ENCODE peak calls at places on chromosomes 3 and 15, in five cellular contexts. C is central memory CD4-positive, alpha-beta T cell; J is CD8-positive, alpha-beta memory T cell; I is stimulated activated CD4-positive, alpha-beta T cell treated with anti-CD3 and anti-CD28 coated beads, Interleukin-15, amount 100 ng/mL, for 24 hours; T is fibroblast of lung. A is an unnamed sample.

GRCh38 chr15:89071471-89071870 is 16.8 kb upstream of the ABHD2 start:
- DNase-seq in I (no peak), C (no peak), T (no peak), J (no peak), A (no peak)

GRCh38 chr3:15099364-15100098 is 583 bp upstream of the RBSN start:
- DNase-seq in T (no peak), C (no peak), I (peak; percentile 17), J (no peak), A (no peak)

GRCh38 chr3:70108072-70108471 is 108.5 kb downstream of the SAMMSON start:
- DNase-seq in I (peak; percentile 32), J (no peak), T (peak; percentile 24), C (no peak), A (peak; percentile 7)

GRCh38 chr3:192864943-192865342 is 52.7 kb downstream of the MB21D2 start:
- DNase-seq in C (no peak), J (no peak), T (peak; percentile 55), I (no peak), A (no peak)

GRCh38 chr3:43503067-43503728 is 118.6 kb downstream of the ANO10 start:
- DNase-seq in C (peak; percentile 47), J (peak; percentile 53), I (no peak), T (peak; percentile 73), A (no peak)

GRCh38 chr3:106877632-106878031 is 499.6 kb upstream of the CCDC54 start:
- DNase-seq in T (no peak), I (no peak), J (no peak), C (no peak), A (no peak)

GRCh38 chr15:75531041-75531450 is 48.1 kb downstream of the PTPN9 start:
- DNase-seq in C (no peak), T (peak; percentile 54), I (no peak), J (no peak), A (no peak)

GRCh38 chr15:47872208-47872607 is 154.9 kb downstream of the SEMA6D start:
- DNase-seq in I (no peak), J (no peak), C (no peak), T (no peak), A (no peak)

GRCh38 chr15:50911641-50912040 is 3.2 kb downstream of the AP4E1 start:
- DNase-seq in J (no peak), T (no peak), I (no peak), C (no peak), A (no peak)

GRCh38 chr15:48449734-48450133 is 118.5 kb downstream of the DUT start:
- DNase-seq in T (no peak), C (no peak), I (no peak), J (no peak), A (no peak)

GRCh38 chr15:66433726-66434125 is 47.0 kb downstream of the MAP2K1 start:
- DNase-seq in J (no peak), C (no peak), T (no peak), I (peak; percentile 15), A (no peak)

GRCh38 chr15:61444585-61444984 is 215.5 kb upstream of the RORA start:
- DNase-seq in C (no peak), I (no peak), T (no peak), J (no peak), A (no peak)

GRCh38 chr3:192887701-192888100 is 30.0 kb downstream of the MB21D2 start:
- DNase-seq in C (no peak), I (no peak), T (no peak), J (no peak), A (no peak)

GRCh38 chr3:12175844-12176453 is 17.2 kb upstream of the TIMP4 start:
- DNase-seq in C (no peak), T (peak; percentile 71), J (peak; percentile 6), I (peak; percentile 53), A (no peak)

GRCh38 chr3:13346481-13347389 is 73.4 kb downstream of the NUP210 start:
- DNase-seq in T (no peak), J (peak; percentile 83), I (peak; percentile 76), C (peak; percentile 82), A (peak; percentile 85)

GRCh38 chr3:181484026-181484425 is 227.7 kb upstream of the SOX2 start:
- DNase-seq in C (no peak), I (no peak), T (no peak), J (no peak), A (no peak)

GRCh38 chr3:49020335-49021212 is 1.3 kb upstream of the NDUFAF3 start:
- DNase-seq in J (no peak), I (peak; percentile 57), C (no peak), T (no peak), A (peak; percentile 43)

GRCh38 chr3:73120710-73121109 is 59.3 kb downstream of the EBLN2 start:
- DNase-seq in C (no peak), T (no peak), J (no peak), I (no peak), A (no peak)

GRCh38 chr3:71447197-71447596 is 136.3 kb downstream of the FOXP1 start:
- DNase-seq in C (no peak), T (no peak), I (no peak), J (no peak), A (no peak)

GRCh38 chr15:56243117-56243773 is 434 bp downstream of the RFX7 start:
- DNase-seq in C (no peak), J (peak; percentile 19), I (peak; percentile 59), T (peak; percentile 47), A (peak; percentile 44)

GRCh38 chr3:48797626-48798025 is 50.0 kb downstream of the PRKAR2A start:
- DNase-seq in I (no peak), C (no peak), T (no peak), J (no peak), A (no peak)

GRCh38 chr3:72891053-72891855 is 3.4 kb downstream of the GXYLT2 start:
- DNase-seq in I (no peak), T (peak; percentile 97), J (no peak), C (no peak), A (no peak)

GRCh38 chr3:27483117-27484001 is 825 bp downstream of the SLC4A7 start:
- DNase-seq in I (peak; percentile 55), T (peak; percentile 84), J (peak; percentile 39), C (peak; percentile 32), A (peak; percentile 42)

GRCh38 chr3:133849346-133849745 is 43.7 kb downstream of the SRPRB start:
- DNase-seq in I (no peak), T (no peak), C (no peak), J (no peak), A (no peak)

GRCh38 chr3:53223025-53223424 is 32.8 kb downstream of the TKT start:
- DNase-seq in T (no peak), J (no peak), C (no peak), I (no peak), A (no peak)

GRCh38 chr3:46488735-46489361 is 8.9 kb upstream of the RTP3 start:
- DNase-seq in C (peak; percentile 83), J (peak; percentile 85), T (peak; percentile 87), I (peak; percentile 97), A (peak; percentile 95)

GRCh38 chr3:29183346-29184087 is 97.4 kb upstream of the RBMS3 start:
- DNase-seq in I (peak; percentile 50), C (no peak), J (no peak), T (peak; percentile 66), A (no peak)

GRCh38 chr3:193134895-193135294 is 106.1 kb upstream of the PLAAT1 start:
- DNase-seq in T (peak; percentile 8), I (no peak), C (no peak), J (no peak), A (no peak)

GRCh38 chr15:79290642-79291275 is 8.2 kb downstream of the ANKRD34C start:
- DNase-seq in T (no peak), J (no peak), C (no peak), I (no peak), A (no peak)

GRCh38 chr3:126212629-126213375 is 32.4 kb upstream of the ALDH1L1 start:
- DNase-seq in I (peak; percentile 10), T (peak; percentile 49), C (no peak), J (no peak), A (no peak)

GRCh38 chr15:39459538-39459937 is 121.3 kb upstream of the THBS1 start:
- DNase-seq in T (peak; percentile 51), J (no peak), I (no peak), C (no peak), A (no peak)

GRCh38 chr3:189530822-189531221 is 100.4 kb upstream of the TP63 start:
- DNase-seq in C (no peak), T (no peak), I (peak; percentile 34), J (no peak), A (no peak)

GRCh38 chr15:87949214-87949933 is 307.2 kb downstream of the NTRK3 start:
- DNase-seq in T (no peak), J (no peak), C (no peak), I (no peak), A (no peak)

GRCh38 chr3:111152506-111152905 is 80.9 kb downstream of the NECTIN3 start:
- DNase-seq in C (no peak), J (no peak), T (peak; percentile 33), I (no peak), A (no peak)

GRCh38 chr3:46469680-46470357 is 5.1 kb upstream of the LTF start:
- DNase-seq in C (no peak), T (no peak), J (no peak), I (no peak), A (no peak)

GRCh38 chr15:69384626-69385025 is 29.5 kb upstream of the KIF23 start:
- DNase-seq in T (no peak), I (no peak), C (no peak), J (no peak), A (no peak)

GRCh38 chr3:85102774-85103173 is 144.0 kb downstream of the CADM2 start:
- DNase-seq in C (no peak), T (no peak), J (no peak), I (no peak), A (no peak)

GRCh38 chr15:56619881-56620280 is 113.4 kb downstream of the ZNF280D start:
- DNase-seq in C (no peak), T (no peak), J (no peak), I (no peak), A (no peak)

A was measured in activated CD4-positive, alpha-beta T cell treated with anti-CD3 and anti-CD28 coated beads, Interleukin-2, amount 10 ng/mL, durations not matched to agents 7 days and 5 days.